ENCODE peak calls at places on chromosomes 2 and 18, in four cellular contexts. V, C, M and B are unnamed samples.

GRCh38 chr2:231856959-231857358 is 69.2 kb downstream of the NPPC start:
- DNase-seq in V (no peak), C (no peak), M (no peak), B (no peak)

GRCh38 chr18:57921708-57922107 is 118.6 kb upstream of the ATP8B1 start:
- DNase-seq in V (no peak), C (no peak), M (peak; percentile 22), B (no peak)

GRCh38 chr2:121860033-121860810 is 104.8 kb downstream of the TSN start:
- DNase-seq in V (no peak), C (peak; percentile 10), M (peak; percentile 31), B (no peak)

GRCh38 chr2:148615446-148615845 is 29.1 kb upstream of the EPC2 start:
- DNase-seq in V (no peak), C (no peak), M (no peak), B (no peak)

GRCh38 chr18:56789004-56789888 is 138.1 kb downstream of the WDR7 start:
- DNase-seq in V (no peak), C (no peak), M (peak; percentile 51), B (no peak)

GRCh38 chr18:71336811-71337210 is 1048.0 kb downstream of the SOCS6 start:
- DNase-seq in V (no peak), C (no peak), M (no peak), B (no peak)

GRCh38 chr2:204669386-204669785 is 124.1 kb downstream of the PARD3B start:
- DNase-seq in V (no peak), C (no peak), M (no peak), B (no peak)

GRCh38 chr18:37570336-37570930 is 4.8 kb upstream of the CELF4 start:
- DNase-seq in V (peak; percentile 61), C (no peak), M (no peak), B (no peak)

GRCh38 chr2:21118302-21118920 is 5.4 kb upstream of the TDRD15 start:
- DNase-seq in V (no peak), C (no peak), M (peak; percentile 45), B (no peak)

GRCh38 chr18:3889803-3890202 is 439.8 kb downstream of the TGIF1 start:
- DNase-seq in V (no peak), C (no peak), M (peak; percentile 39), B (no peak)

GRCh38 chr2:23312996-23313606 is 71.9 kb upstream of the KLHL29 start:
- DNase-seq in V (no peak), C (no peak), M (peak; percentile 16), B (no peak)

GRCh38 chr2:188494906-188495305 is 203.2 kb downstream of the GULP1 start:
- DNase-seq in V (no peak), C (no peak), M (no peak), B (no peak)

GRCh38 chr2:221569342-221570278 is 2.5 kb downstream of the EPHA4 start:
- DNase-seq in V (no peak), C (no peak), M (no peak), B (no peak)

GRCh38 chr18:62610509-62611394 is 87.9 kb downstream of the ZCCHC2 start:
- DNase-seq in V (no peak), C (no peak), M (no peak), B (no peak)

GRCh38 chr2:78681386-78681785 is 344.1 kb upstream of the REG3G start:
- DNase-seq in V (no peak), C (no peak), M (no peak), B (no peak)

GRCh38 chr2:17915099-17915498 is 36.6 kb downstream of the KCNS3 start:
- DNase-seq in V (no peak), C (no peak), M (no peak), B (no peak)

GRCh38 chr2:17915811-17916523 is 37.5 kb downstream of the KCNS3 start:
- DNase-seq in V (no peak), C (no peak), M (no peak), B (no peak)

GRCh38 chr2:17916584-17916983 is 38.1 kb downstream of the KCNS3 start:
- DNase-seq in V (no peak), C (no peak), M (no peak), B (no peak)

DNA sequence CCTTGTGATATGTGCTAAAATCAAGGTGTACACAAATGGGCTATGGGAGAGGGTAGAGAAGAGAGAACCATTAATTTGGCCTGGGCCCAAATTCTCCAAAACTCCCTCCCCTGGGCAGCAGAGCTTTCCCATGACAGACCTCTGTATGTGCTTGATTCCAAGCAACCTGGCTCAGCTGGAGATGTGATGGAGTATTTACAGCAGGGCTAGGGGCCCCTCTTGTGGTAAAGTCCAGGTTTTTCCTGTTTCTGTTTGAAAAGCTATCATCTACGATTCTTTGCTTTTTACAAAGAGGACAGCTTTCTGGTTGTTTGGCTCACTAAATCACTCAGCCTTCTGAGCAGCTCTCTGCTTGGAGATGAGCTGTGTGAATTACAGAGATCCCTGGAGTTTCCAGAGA is 40.3 kb downstream of the KCNS3 start:
- DNase-seq in V (no peak), C (no peak), M (no peak), B (no peak)
- TF ChIP-seq CTCF in V (no peak), C (no peak), M (peak; percentile 42), B (no peak)

GRCh38 chr2:162312853-162313252 is 5.6 kb downstream of the IFIH1 start:
- DNase-seq in V (no peak), C (no peak), M (no peak), B (no peak)

GRCh38 chr2:162317058-162317742 is 1.3 kb downstream of the IFIH1 start:
- DNase-seq in V (no peak), C (no peak), M (no peak), B (no peak)

GRCh38 chr2:162317910-162318279 is 589 bp downstream of the IFIH1 start:
- DNase-seq in V (peak; percentile 76), C (no peak), M (peak; percentile 5), B (no peak)

GRCh38 chr2:162316590-162316989 is 1.9 kb downstream of the IFIH1 start:
- DNase-seq in V (no peak), C (no peak), M (no peak), B (no peak)

DNA sequence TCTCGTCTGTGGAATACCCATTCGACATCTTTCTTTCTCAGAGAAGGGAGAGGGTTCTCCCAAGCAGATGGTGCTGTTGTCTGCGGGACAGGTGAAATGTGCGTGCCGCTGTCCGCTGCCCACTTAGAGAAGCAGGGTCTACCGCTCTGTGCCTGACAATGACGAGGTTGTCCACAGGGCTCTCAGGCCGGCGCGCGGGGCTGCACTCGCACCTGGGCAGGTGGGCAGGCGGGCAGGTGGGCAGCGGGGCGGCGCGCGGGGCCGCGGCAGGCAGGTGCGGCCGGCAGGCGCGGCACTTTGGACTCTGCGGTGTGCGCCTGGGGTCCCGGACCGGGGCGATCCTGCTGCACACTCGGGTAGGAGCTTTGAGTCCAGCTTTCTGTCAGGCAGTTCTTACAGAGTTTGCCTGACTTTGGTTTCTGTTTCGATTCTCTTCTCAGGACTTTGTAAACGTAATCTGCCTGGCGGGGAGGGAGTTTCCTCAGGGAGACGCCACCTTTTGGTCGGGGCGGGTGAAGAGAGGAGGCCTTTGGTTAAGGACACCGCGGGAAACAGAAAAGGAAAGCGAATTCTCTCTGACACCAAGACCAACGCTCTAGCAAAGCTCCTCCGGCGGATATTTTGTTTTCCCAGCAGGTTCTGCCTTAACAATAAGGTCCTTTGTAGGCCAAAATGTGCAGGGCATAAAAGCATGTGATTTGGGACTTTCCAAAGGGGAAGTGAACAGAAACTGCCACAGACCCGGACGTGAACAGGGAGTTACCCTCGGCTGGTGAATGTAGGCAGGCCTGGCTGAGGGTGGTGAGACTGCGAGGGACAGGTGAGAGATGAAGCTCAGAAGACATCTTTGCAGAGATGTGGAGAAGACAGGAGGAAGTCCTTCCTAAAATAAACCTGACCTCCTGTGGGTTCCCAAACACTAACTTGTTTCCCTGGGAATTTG is at the start of gene IFIH1:
- DNase-seq in V (peak; percentile 86), C (peak; percentile 65), M (peak; percentile 89), B (peak; percentile 93)
- TF ChIP-seq CTCF in V (no peak), C (peak; percentile 53), M (peak; percentile 62), B (no peak)

GRCh38 chr18:8084160-8084559 is 517.0 kb downstream of the PTPRM start:
- DNase-seq in V (no peak), C (no peak), M (peak; percentile 49), B (no peak)
- TF ChIP-seq CTCF in V (no peak), C (peak; percentile 36), M (peak; percentile 87), B (peak; percentile 14)

GRCh38 chr2:171160630-171161424 is at the start of gene TLK1:
- DNase-seq in V (peak; percentile 80), C (peak; percentile 30), M (peak; percentile 41), B (no peak)
- TF ChIP-seq CTCF in V (no peak), C (no peak), M (peak; percentile 8), B (no peak)

DNA sequence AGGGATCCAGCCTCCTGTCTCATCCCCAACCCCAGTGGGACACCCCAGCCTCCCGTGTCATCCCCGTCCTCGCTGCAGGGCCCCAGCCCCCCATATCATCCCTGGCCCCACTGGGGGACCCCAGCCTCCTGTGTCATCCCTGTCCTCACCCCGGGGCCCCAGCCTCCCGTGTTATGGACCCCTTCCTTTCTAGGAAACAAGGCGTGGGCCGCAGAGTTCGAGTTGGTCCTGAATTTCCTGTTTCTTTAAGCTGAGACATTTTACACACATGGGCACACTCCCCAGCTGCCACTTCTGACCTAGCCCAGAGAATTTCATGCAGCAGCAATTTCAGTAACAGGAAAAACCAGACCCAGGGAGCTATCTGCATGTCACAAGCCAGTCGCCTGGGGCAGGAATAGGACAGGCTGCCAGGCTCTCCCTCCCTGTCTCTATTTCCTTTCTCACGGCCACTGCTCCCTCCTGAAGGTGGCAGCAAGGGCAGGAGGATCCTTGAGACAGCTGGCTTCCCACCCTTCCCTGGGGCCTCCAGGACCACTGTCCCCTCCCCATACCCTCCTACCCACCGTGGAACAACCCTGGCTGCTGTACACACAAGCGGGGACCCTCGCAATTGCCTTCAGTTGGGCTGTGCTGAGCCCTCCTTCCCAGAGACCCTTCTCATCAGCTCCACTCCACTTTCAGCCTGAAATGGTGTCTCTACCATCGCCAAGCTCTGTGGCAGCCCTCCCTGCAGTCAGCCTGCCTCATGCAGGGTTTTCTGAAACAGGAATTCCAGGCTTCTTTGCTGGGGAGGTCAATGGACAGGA is 141.9 kb upstream of the ID2 start:
- DNase-seq in V (peak; percentile 71), C (no peak), M (no peak), B (no peak)
- TF ChIP-seq CTCF in V (no peak), C (no peak), M (peak; percentile 17), B (no peak)

GRCh38 chr2:105969552-105969951 is 224.5 kb downstream of the UXS1 start:
- DNase-seq in V (no peak), C (no peak), M (no peak), B (no peak)
- TF ChIP-seq CTCF in V (no peak), C (peak; percentile 14), M (peak; percentile 57), B (no peak)

DNA sequence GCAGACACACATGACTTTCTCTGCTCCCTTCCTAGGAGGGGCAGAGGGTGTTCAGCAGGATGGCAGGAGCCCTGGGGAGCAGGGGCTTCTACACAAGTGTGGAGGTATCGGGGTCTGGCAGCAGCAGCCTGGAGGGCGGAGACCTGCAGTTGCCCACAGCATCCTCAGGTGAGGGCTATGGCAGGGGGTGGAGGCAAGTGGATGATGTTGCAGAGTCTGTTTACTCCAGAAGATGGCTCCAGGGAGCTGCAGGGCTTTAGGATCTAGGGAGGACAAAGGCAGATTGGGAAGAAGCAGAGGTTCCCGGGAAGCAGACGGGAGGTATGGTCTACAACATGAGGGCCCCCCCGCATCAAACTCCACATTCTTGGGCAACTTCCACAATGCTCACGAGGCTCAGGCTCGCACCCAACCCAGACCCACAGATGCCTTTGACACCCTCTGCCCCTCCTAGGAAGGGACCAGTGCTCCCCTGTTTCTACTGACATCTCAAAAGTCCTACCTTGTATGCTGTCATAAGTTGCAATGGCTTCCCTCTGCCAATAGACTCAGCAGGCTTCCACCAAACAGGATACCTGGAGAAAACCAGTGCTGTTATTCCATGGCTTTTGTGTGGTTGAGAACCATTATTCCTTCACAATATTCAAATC is 12.0 kb upstream of the ATP6V1C2 start:
- DNase-seq in V (no peak), C (no peak), M (no peak), B (no peak)
- TF ChIP-seq CTCF in V (no peak), C (peak; percentile 35), M (peak; percentile 69), B (no peak)